ENCODE peak calls at places on chromosome 17, in four cellular contexts. One of them, this sample, is unnamed.

GRCh38 chr17:76024353-76024752 is 2.8 kb downstream of the EVPL start:
- DNase-seq in epithelial cell of prostate: no peak
- DNase-seq in myocyte: no peak
- DNase-seq in activated CD4-positive, alpha-beta T cell treated with anti-CD3 and anti-CD28 coated beads for 48 hours: no peak
- DNase-seq in this sample: no peak

GRCh38 chr17:5513610-5514009 is 27.2 kb downstream of the MIS12 start:
- DNase-seq in epithelial cell of prostate: no peak
- DNase-seq in myocyte: no peak
- DNase-seq in activated CD4-positive, alpha-beta T cell treated with anti-CD3 and anti-CD28 coated beads for 48 hours: no peak
- DNase-seq in this sample: no peak

GRCh38 chr17:43200127-43200526 is 11.5 kb upstream of the TMEM106A start:
- DNase-seq in epithelial cell of prostate: no peak
- DNase-seq in myocyte: no peak
- DNase-seq in activated CD4-positive, alpha-beta T cell treated with anti-CD3 and anti-CD28 coated beads for 48 hours: no peak
- DNase-seq in this sample: no peak

GRCh38 chr17:7929158-7930029 is at the start of gene KCNAB3:
- DNase-seq in epithelial cell of prostate: no peak
- DNase-seq in myocyte: no peak
- DNase-seq in activated CD4-positive, alpha-beta T cell treated with anti-CD3 and anti-CD28 coated beads for 48 hours: peak; percentile 69
- DNase-seq in this sample: peak; percentile 51

GRCh38 chr17:80912451-80912850 is 79.2 kb upstream of the CHMP6 start:
- DNase-seq in epithelial cell of prostate: no peak
- DNase-seq in myocyte: no peak
- DNase-seq in activated CD4-positive, alpha-beta T cell treated with anti-CD3 and anti-CD28 coated beads for 48 hours: no peak
- DNase-seq in this sample: no peak

GRCh38 chr17:4566785-4567184 is 6.4 kb upstream of the GGT6 start:
- DNase-seq in epithelial cell of prostate: no peak
- DNase-seq in myocyte: peak; percentile 69
- DNase-seq in activated CD4-positive, alpha-beta T cell treated with anti-CD3 and anti-CD28 coated beads for 48 hours: peak; percentile 64
- DNase-seq in this sample: peak; percentile 40

GRCh38 chr17:58121925-58122324 is 26.3 kb upstream of the OR4D1 start:
- DNase-seq in epithelial cell of prostate: no peak
- DNase-seq in myocyte: peak; percentile 30
- DNase-seq in activated CD4-positive, alpha-beta T cell treated with anti-CD3 and anti-CD28 coated beads for 48 hours: peak; percentile 15
- DNase-seq in this sample: peak; percentile 13

GRCh38 chr17:3799181-3799627 is 1.8 kb downstream of the ITGAE start:
- DNase-seq in epithelial cell of prostate: no peak
- DNase-seq in myocyte: peak; percentile 25
- DNase-seq in activated CD4-positive, alpha-beta T cell treated with anti-CD3 and anti-CD28 coated beads for 48 hours: no peak
- DNase-seq in this sample: no peak

GRCh38 chr17:72832306-72832705 is 260.2 kb downstream of the SLC39A11 start:
- DNase-seq in epithelial cell of prostate: no peak
- DNase-seq in myocyte: no peak
- DNase-seq in activated CD4-positive, alpha-beta T cell treated with anti-CD3 and anti-CD28 coated beads for 48 hours: no peak
- DNase-seq in this sample: peak; percentile 14

GRCh38 chr17:32288600-32288999 is 23.0 kb downstream of the RHBDL3 start:
- DNase-seq in epithelial cell of prostate: no peak
- DNase-seq in myocyte: no peak
- DNase-seq in activated CD4-positive, alpha-beta T cell treated with anti-CD3 and anti-CD28 coated beads for 48 hours: no peak
- DNase-seq in this sample: no peak

GRCh38 chr17:42387663-42388380 is 420 bp downstream of the STAT3 start:
- DNase-seq in epithelial cell of prostate: no peak
- DNase-seq in myocyte: peak; percentile 47
- DNase-seq in activated CD4-positive, alpha-beta T cell treated with anti-CD3 and anti-CD28 coated beads for 48 hours: peak; percentile 38
- DNase-seq in this sample: no peak

GRCh38 chr17:2218426-2218825 is 85.2 kb downstream of the SMG6 start:
- DNase-seq in epithelial cell of prostate: peak; percentile 99
- DNase-seq in myocyte: no peak
- DNase-seq in activated CD4-positive, alpha-beta T cell treated with anti-CD3 and anti-CD28 coated beads for 48 hours: no peak
- DNase-seq in this sample: peak; percentile 99

GRCh38 chr17:2025622-2026309 is 632 bp upstream of the RTN4RL1 start:
- DNase-seq in epithelial cell of prostate: no peak
- DNase-seq in myocyte: peak; percentile 80
- DNase-seq in activated CD4-positive, alpha-beta T cell treated with anti-CD3 and anti-CD28 coated beads for 48 hours: peak; percentile 52
- DNase-seq in this sample: peak; percentile 62

GRCh38 chr17:80287806-80288579 is 27.3 kb downstream of the RNF213 start:
- DNase-seq in epithelial cell of prostate: no peak
- DNase-seq in myocyte: no peak
- DNase-seq in activated CD4-positive, alpha-beta T cell treated with anti-CD3 and anti-CD28 coated beads for 48 hours: no peak
- DNase-seq in this sample: no peak

GRCh38 chr17:64349949-64350348 is 40.7 kb downstream of the PECAM1 start:
- DNase-seq in epithelial cell of prostate: no peak
- DNase-seq in myocyte: no peak
- DNase-seq in activated CD4-positive, alpha-beta T cell treated with anti-CD3 and anti-CD28 coated beads for 48 hours: no peak
- DNase-seq in this sample: no peak

GRCh38 chr17:81194941-81195901 is 27.5 kb downstream of the CEP131 start:
- DNase-seq in epithelial cell of prostate: no peak
- DNase-seq in myocyte: no peak
- DNase-seq in activated CD4-positive, alpha-beta T cell treated with anti-CD3 and anti-CD28 coated beads for 48 hours: no peak
- DNase-seq in this sample: peak; percentile 26

GRCh38 chr17:49022391-49022941 is 25.3 kb downstream of the IGF2BP1 start:
- DNase-seq in epithelial cell of prostate: no peak
- DNase-seq in myocyte: peak; percentile 74
- DNase-seq in activated CD4-positive, alpha-beta T cell treated with anti-CD3 and anti-CD28 coated beads for 48 hours: no peak
- DNase-seq in this sample: no peak

GRCh38 chr17:50425682-50426471 is at the start of gene ACSF2:
- DNase-seq in epithelial cell of prostate: no peak
- DNase-seq in myocyte: peak; percentile 67
- DNase-seq in activated CD4-positive, alpha-beta T cell treated with anti-CD3 and anti-CD28 coated beads for 48 hours: peak; percentile 80
- DNase-seq in this sample: no peak

GRCh38 chr17:17813725-17814095 is 23.1 kb downstream of the SREBF1 start:
- DNase-seq in epithelial cell of prostate: no peak
- DNase-seq in myocyte: no peak
- DNase-seq in activated CD4-positive, alpha-beta T cell treated with anti-CD3 and anti-CD28 coated beads for 48 hours: no peak
- DNase-seq in this sample: no peak

This sample was measured in foreskin keratinocyte.